ENCODE peak calls at places on chromosomes 2 and 18, in four cellular contexts. X is A549, H is K562, W is endothelial cell of umbilical vein. M is an unnamed sample.

GRCh38 chr2:102449370-102449974 is 23.6 kb upstream of the SLC9A4 start:
- DNase-seq in W (peak), X (peak), H (peak), M (peak)

GRCh38 chr18:60541661-60542060 is 169.1 kb upstream of the MC4R start:
- DNase-seq in H (no peak), W (no peak), X (no peak), M (no peak)

GRCh38 chr2:98295721-98296414 is 50.4 kb upstream of the CNGA3 start:
- DNase-seq in W (no peak), X (no peak), H (no peak), M (no peak)

GRCh38 chr18:66735933-66736332 is 132.0 kb upstream of the CDH19 start:
- DNase-seq in X (no peak), W (no peak), H (no peak), M (no peak)

GRCh38 chr18:26865557-26865956 is at the start of gene AQP4:
- DNase-seq in H (no peak), X (no peak), W (no peak), M (no peak)

GRCh38 chr2:128444044-128444771 is 125.5 kb upstream of the HS6ST1 start:
- DNase-seq in H (no peak), W (no peak), X (no peak), M (no peak)

GRCh38 chr2:134271758-134272157 is 17.9 kb downstream of the MGAT5 start:
- DNase-seq in X (no peak), W (no peak), H (no peak), M (no peak)

GRCh38 chr2:81747481-81748070 is 1443.0 kb upstream of the LRRTM1 start:
- DNase-seq in W (no peak), X (no peak), H (no peak), M (no peak)

GRCh38 chr2:239396881-239397681 is 3.7 kb downstream of the HDAC4 start:
- DNase-seq in W (no peak), H (no peak), X (no peak), M (peak)

GRCh38 chr18:33184178-33184577 is 256.3 kb downstream of the CCDC178 start:
- DNase-seq in X (no peak), H (no peak), W (peak), M (peak)

GRCh38 chr18:57813245-57813644 is 10.1 kb upstream of the ATP8B1 start:
- DNase-seq in W (peak), H (no peak), X (peak), M (no peak)

GRCh38 chr18:26386421-26386820 is 160.2 kb downstream of the TAF4B start:
- DNase-seq in X (no peak), H (no peak), W (no peak), M (no peak)

GRCh38 chr2:9877026-9877425 is 33.8 kb downstream of the TAF1B start:
- DNase-seq in W (no peak), H (no peak), X (no peak), M (no peak)

GRCh38 chr2:85887566-85888019 is 1.2 kb downstream of the ST3GAL5 start:
- DNase-seq in W (peak), H (no peak), X (peak), M (peak)

GRCh38 chr2:21915201-21915600 is 791.4 kb downstream of the TDRD15 start:
- DNase-seq in X (no peak), H (no peak), W (no peak), M (no peak)

GRCh38 chr2:174336403-174337336 is 1.9 kb downstream of the SP9 start:
- DNase-seq in X (no peak), H (peak), W (peak), M (peak)

GRCh38 chr2:241908686-241909420 is 39.3 kb downstream of the RTP5 start:
- DNase-seq in W (no peak), H (no peak), X (no peak), M (no peak)

GRCh38 chr2:74558284-74559230 is 4.0 kb downstream of the DOK1 start:
- DNase-seq in W (no peak), X (no peak), H (no peak), M (no peak)

GRCh38 chr2:112927745-112928144 is 16.8 kb downstream of the IL37 start:
- DNase-seq in W (no peak), H (no peak), X (no peak), M (no peak)

GRCh38 chr2:189393440-189394111 is 47.7 kb upstream of the WDR75 start:
- DNase-seq in W (peak), X (no peak), H (no peak), M (no peak)

GRCh38 chr2:190301032-190301431 is 18.6 kb downstream of the HIBCH start:
- DNase-seq in W (peak), X (no peak), H (no peak), M (no peak)

GRCh38 chr18:37476182-37476581 is 89.4 kb downstream of the CELF4 start:
- DNase-seq in W (peak), X (peak), H (peak), M (peak)

GRCh38 chr2:29130295-29130694 is 15.1 kb downstream of the CLIP4 start:
- DNase-seq in X (peak), W (peak), H (no peak), M (peak)

GRCh38 chr2:64525323-64525625 is 1.1 kb downstream of the AFTPH start:
- DNase-seq in W (peak), X (no peak), H (no peak), M (peak)

GRCh38 chr2:85278361-85278760 is 49.4 kb downstream of the TGOLN2 start:
- DNase-seq in X (no peak), H (no peak), W (no peak), M (no peak)

GRCh38 chr2:238875161-238875530 is 27.3 kb downstream of the TWIST2 start:
- DNase-seq in X (no peak), H (peak), W (no peak), M (no peak)

GRCh38 chr2:239881031-239881471 is 144.1 kb downstream of the NDUFA10 start:
- DNase-seq in H (no peak), W (peak), X (no peak), M (no peak)

DNA sequence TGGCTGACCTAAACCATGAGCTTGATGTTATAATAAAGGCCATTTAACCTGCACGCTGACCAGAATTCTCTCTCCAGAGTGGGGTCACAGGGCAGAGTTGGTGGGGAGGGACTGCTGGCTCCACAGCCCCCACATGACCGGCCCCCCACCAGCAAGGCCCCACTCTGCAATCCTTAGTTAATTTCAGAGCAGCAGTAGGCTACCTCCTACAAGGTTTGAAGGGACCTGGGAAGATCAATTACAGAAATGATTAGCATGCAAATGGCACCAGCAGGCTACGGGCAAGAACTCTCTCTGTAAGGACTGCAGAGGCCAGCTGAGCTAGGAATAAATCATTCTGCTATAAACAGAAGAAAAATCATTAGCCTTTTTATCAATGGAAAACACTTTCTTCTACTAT is 135.3 kb downstream of the C1D start:
- DNase-seq in X (no peak), H (no peak), W (no peak), M (no peak)
- H3K4me3 ChIP-seq in X (no peak), H (no peak), W (no peak), M (no peak)

DNA sequence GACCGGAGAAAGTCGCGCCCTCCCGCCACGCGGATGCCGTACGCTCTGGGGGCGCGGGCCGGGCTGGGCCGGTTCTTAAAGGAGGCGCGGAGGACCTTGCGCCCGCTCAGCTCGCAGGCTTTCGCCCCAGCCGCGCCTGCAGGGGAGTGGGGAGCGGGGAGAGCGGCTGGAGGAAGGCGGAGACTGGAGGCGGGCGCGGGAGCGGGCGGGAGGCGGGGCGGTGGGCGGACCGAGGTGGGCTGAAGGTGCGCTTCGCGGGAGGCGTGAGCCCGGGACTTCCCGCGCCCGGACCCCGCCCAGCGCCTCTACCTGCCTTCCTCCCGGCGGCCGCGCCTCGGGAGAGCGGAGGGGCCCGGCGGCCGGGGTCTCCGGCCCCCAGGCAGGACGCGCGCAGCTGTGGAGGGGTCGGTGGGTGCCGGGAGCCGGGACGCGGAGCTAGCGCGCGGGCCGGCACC is at the start of gene ADRA2B:
- DNase-seq in H (peak), W (peak), X (peak), M (no peak)
- TF ChIP-seq POLR2A in H (no peak), W (no peak), X (no peak), M (no peak)

GRCh38 chr2:129709956-129710598 is 269.4 kb upstream of the RAB6C start:
- DNase-seq in X (no peak), H (no peak), W (no peak), M (no peak)
- TF ChIP-seq MYC in X (no peak), H (no peak), W (no peak), M (no peak)

GRCh38 chr2:177243476-177243875 is 21.1 kb downstream of the NFE2L2 start:
- DNase-seq in H (no peak), X (no peak), W (no peak), M (no peak)

GRCh38 chr2:177239934-177240600 is 24.5 kb downstream of the NFE2L2 start:
- DNase-seq in X (no peak), H (no peak), W (peak), M (peak)

GRCh38 chr2:177243073-177243472 is 21.5 kb downstream of the NFE2L2 start:
- DNase-seq in W (no peak), X (no peak), H (no peak), M (no peak)

GRCh38 chr2:177242136-177242987 is 22.2 kb downstream of the NFE2L2 start:
- DNase-seq in X (peak), W (peak), H (peak), M (no peak)

DNA sequence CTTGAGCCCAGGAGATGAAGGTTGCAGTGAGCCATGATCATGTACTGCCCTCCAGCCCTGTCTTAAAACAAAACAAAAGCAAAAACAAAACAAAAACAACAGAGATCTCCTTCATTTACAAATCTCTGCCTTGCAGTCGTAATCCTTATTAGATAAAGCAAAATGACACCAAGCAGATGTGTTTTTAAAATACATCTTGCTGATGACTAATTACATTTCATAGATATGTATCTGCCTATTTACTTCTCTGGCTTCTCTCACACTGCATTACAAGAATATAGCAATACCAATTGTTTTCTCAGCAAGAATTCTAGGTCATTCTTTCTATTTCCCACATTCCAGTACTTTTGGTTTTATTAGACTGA is 22.8 kb downstream of the NFE2L2 start:
- DNase-seq in H (no peak), X (no peak), W (no peak), M (no peak)
- H3K4me3 ChIP-seq in H (no peak), X (peak), W (no peak), M (no peak)

GRCh38 chr2:61177727-61178549 is 15.9 kb downstream of the C2orf74 start:
- DNase-seq in W (peak), X (no peak), H (no peak), M (peak)
- TF ChIP-seq POLR2A in W (no peak), X (peak), H (no peak), M (no peak)

DNA sequence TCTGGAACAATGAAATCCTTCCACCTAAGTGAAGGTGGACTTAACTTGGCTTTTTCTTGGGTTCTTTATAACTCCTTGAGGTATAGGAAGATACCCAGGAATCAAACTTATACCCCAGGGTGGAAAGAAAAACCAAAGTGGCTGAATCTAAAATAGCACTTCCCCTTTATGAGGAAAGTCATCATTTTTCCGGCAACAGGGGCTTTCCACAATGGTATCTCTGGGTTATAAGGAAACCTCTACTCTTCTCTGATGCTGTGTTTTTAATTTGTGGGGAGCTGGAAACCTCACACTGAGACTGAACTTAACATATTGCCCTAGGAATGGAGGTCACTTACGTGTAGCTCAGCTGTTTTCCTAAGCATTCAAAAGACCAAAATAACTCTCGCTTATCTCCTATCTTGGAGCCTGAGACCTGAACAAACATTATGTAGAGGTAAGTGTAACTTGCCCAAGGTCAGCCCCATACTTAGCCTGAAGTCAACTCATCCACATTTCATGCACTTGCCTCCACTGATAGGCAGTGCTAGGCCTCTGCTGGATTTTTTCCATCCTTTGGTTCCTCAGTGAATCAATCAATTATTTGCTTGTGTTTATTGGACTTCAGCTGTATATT is 117.9 kb downstream of the SETBP1 start:
- DNase-seq in H (no peak), W (no peak), X (no peak), M (no peak)
- TF ChIP-seq MYC in H (no peak), W (no peak), X (no peak), M (no peak)

GRCh38 chr18:49814147-49814499 is 790 bp upstream of the ACAA2 start:
- DNase-seq in X (peak), W (peak), H (no peak), M (peak)

GRCh38 chr18:49813071-49813320 is 337 bp downstream of the ACAA2 start:
- DNase-seq in W (peak), H (peak), X (peak), M (peak)

GRCh38 chr18:49813321-49814146 is at the start of gene ACAA2:
- DNase-seq in X (peak), H (peak), W (peak), M (peak)

GRCh38 chr18:49812321-49813070 is 837 bp downstream of the ACAA2 start:
- DNase-seq in X (no peak), W (peak), H (no peak), M (no peak)

GRCh38 chr18:49811151-49811938 is 2.0 kb downstream of the ACAA2 start:
- DNase-seq in W (no peak), X (no peak), H (no peak), M (no peak)
- H3K4me3 ChIP-seq in W (no peak), X (no peak), H (no peak), M (peak)

M was measured in NB4.